ENCODE peak calls at places on chromosomes 13 and 19, in seven cellular contexts. I, V, L, Z, G, S and A are unnamed samples.

GRCh38 chr19:18646535-18647370 is 9.9 kb downstream of the KLHL26 start:
- DNase-seq in I (no peak), V (no peak), L (no peak), Z (no peak), G (no peak), S (no peak), A (no peak)

GRCh38 chr19:45640849-45641273 is 1.7 kb upstream of the EML2 start:
- DNase-seq in I (no peak), V (no peak), L (no peak), Z (peak), G (no peak), S (no peak), A (no peak)

GRCh38 chr13:63435668-63436275 is 2020.1 kb upstream of the PCDH20 start:
- DNase-seq in I (peak), V (peak), L (no peak), Z (no peak), G (peak), S (no peak), A (no peak)

GRCh38 chr13:23321534-23322241 is 111.8 kb downstream of the SACS start:
- DNase-seq in I (peak), V (peak), L (peak), Z (peak), G (peak), S (no peak), A (peak)

GRCh38 chr19:47499863-47500830 is 14.7 kb downstream of the NAPA start:
- DNase-seq in I (no peak), V (no peak), L (no peak), Z (no peak), G (no peak), S (peak), A (no peak)

GRCh38 chr13:24923305-24923640 is 159.3 kb downstream of the RNF17 start:
- DNase-seq in I (peak), V (peak), L (no peak), Z (no peak), G (peak), S (no peak), A (no peak)

GRCh38 chr13:94988654-94989053 is 276.3 kb upstream of the SOX21 start:
- DNase-seq in I (no peak), V (no peak), L (no peak), Z (no peak), G (no peak), S (no peak), A (no peak)

GRCh38 chr13:113836917-113837553 is 26.8 kb downstream of the GAS6 start:
- DNase-seq in I (peak), V (peak), L (no peak), Z (no peak), G (peak), S (no peak), A (peak)

GRCh38 chr19:36212895-36213294 is 1.6 kb downstream of the ZNF565 start:
- DNase-seq in I (no peak), V (no peak), L (no peak), Z (no peak), G (no peak), S (no peak), A (no peak)

GRCh38 chr13:51804295-51805172 is 571 bp upstream of the DHRS12 start:
- DNase-seq in I (no peak), V (no peak), L (no peak), Z (peak), G (peak), S (no peak), A (no peak)

GRCh38 chr13:78689011-78689410 is 30.1 kb upstream of the OBI1 start:
- DNase-seq in I (peak), V (no peak), L (no peak), Z (no peak), G (peak), S (no peak), A (no peak)

GRCh38 chr19:51060336-51060735 is 4.6 kb downstream of the KLK13 start:
- DNase-seq in I (no peak), V (no peak), L (no peak), Z (no peak), G (no peak), S (no peak), A (no peak)

GRCh38 chr19:52188822-52189744 is 769 bp upstream of the PPP2R1A start:
- DNase-seq in I (no peak), V (no peak), L (no peak), Z (no peak), G (no peak), S (peak), A (no peak)

GRCh38 chr13:65387743-65388347 is 1842.3 kb downstream of the PCDH9 start:
- DNase-seq in I (no peak), V (no peak), L (no peak), Z (no peak), G (no peak), S (no peak), A (no peak)

GRCh38 chr13:44972956-44973581 is 16.2 kb downstream of the NUFIP1 start:
- DNase-seq in I (peak), V (peak), L (no peak), Z (no peak), G (peak), S (no peak), A (no peak)

GRCh38 chr13:41554626-41555386 is 97.5 kb downstream of the RGCC start:
- DNase-seq in I (no peak), V (no peak), L (no peak), Z (peak), G (no peak), S (no peak), A (no peak)

GRCh38 chr19:39813264-39813998 is 20.5 kb downstream of the DYRK1B start:
- DNase-seq in I (no peak), V (no peak), L (no peak), Z (no peak), G (no peak), S (no peak), A (no peak)

GRCh38 chr13:85864963-85865530 is 65.8 kb upstream of the SLITRK6 start:
- DNase-seq in I (no peak), V (peak), L (no peak), Z (no peak), G (peak), S (no peak), A (no peak)

GRCh38 chr19:813359-814107 is 8.2 kb downstream of the PLPPR3 start:
- DNase-seq in I (no peak), V (no peak), L (no peak), Z (peak), G (no peak), S (no peak), A (no peak)

GRCh38 chr19:41187884-41188279 is 5.1 kb upstream of the CYP2S1 start:
- DNase-seq in I (no peak), V (no peak), L (no peak), Z (no peak), G (no peak), S (no peak), A (no peak)

GRCh38 chr13:113511361-113511760 is 20.9 kb upstream of the DCUN1D2 start:
- DNase-seq in I (no peak), V (no peak), L (no peak), Z (no peak), G (no peak), S (no peak), A (no peak)

GRCh38 chr13:80334582-80335260 is 6.2 kb downstream of the SPRY2 start:
- DNase-seq in I (peak), V (peak), L (no peak), Z (no peak), G (peak), S (no peak), A (no peak)

GRCh38 chr13:23504188-23504587 is 66.0 kb upstream of the TNFRSF19 start:
- DNase-seq in I (no peak), V (peak), L (no peak), Z (no peak), G (no peak), S (no peak), A (no peak)

GRCh38 chr13:35876601-35877000 is 254.6 kb downstream of the DCLK1 start:
- DNase-seq in I (no peak), V (no peak), L (no peak), Z (no peak), G (no peak), S (no peak), A (no peak)

GRCh38 chr13:37375724-37376123 is 222.8 kb downstream of the POSTN start:
- DNase-seq in I (peak), V (peak), L (no peak), Z (no peak), G (peak), S (no peak), A (no peak)

GRCh38 chr13:24066405-24067292 is 93.9 kb upstream of the SPATA13 start:
- DNase-seq in I (no peak), V (no peak), L (no peak), Z (no peak), G (no peak), S (no peak), A (no peak)

GRCh38 chr13:42696191-42696590 is 85.2 kb upstream of the FAM216B start:
- DNase-seq in I (peak), V (peak), L (no peak), Z (no peak), G (peak), S (no peak), A (no peak)

GRCh38 chr13:91355826-91356710 is 8.6 kb downstream of the MIR17HG start:
- DNase-seq in I (no peak), V (no peak), L (no peak), Z (no peak), G (no peak), S (no peak), A (no peak)
- TF ChIP-seq CTCF in I (no peak), V (no peak), L (no peak), Z (no peak), G (no peak), S (no peak), A (no peak)

DNA sequence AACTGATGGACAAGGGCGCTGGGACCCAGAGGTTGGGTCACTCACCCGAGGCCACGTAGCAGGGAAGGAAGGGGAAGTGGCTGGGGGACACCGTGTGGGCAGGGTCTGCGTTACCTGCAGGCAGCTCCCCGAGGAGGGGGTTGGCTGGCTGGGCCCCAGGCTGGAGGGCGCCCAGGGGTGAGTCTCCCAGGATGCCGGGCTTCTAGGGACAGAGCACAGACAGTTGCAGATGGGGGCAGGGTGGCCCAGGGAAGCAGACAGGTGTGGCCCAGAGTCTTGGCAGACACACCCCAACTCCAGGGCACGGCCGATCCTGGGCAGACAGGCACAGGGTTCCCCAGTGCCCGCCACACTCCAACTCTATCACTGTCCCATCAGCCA is 5.6 kb upstream of the FDX2 start:
- DNase-seq in I (no peak), V (no peak), L (no peak), Z (peak), G (no peak), S (no peak), A (no peak)
- H3K4me3 ChIP-seq in I (no peak), V (no peak), L (no peak), Z (no peak), G (no peak), S (no peak), A (no peak)

GRCh38 chr13:30796132-30796832 is 60.9 kb downstream of the ALOX5AP start:
- DNase-seq in I (peak), V (peak), L (no peak), Z (no peak), G (peak), S (no peak), A (no peak)
- TF ChIP-seq CTCF in I (no peak), V (no peak), L (no peak), Z (no peak), G (no peak), S (no peak), A (no peak)

DNA sequence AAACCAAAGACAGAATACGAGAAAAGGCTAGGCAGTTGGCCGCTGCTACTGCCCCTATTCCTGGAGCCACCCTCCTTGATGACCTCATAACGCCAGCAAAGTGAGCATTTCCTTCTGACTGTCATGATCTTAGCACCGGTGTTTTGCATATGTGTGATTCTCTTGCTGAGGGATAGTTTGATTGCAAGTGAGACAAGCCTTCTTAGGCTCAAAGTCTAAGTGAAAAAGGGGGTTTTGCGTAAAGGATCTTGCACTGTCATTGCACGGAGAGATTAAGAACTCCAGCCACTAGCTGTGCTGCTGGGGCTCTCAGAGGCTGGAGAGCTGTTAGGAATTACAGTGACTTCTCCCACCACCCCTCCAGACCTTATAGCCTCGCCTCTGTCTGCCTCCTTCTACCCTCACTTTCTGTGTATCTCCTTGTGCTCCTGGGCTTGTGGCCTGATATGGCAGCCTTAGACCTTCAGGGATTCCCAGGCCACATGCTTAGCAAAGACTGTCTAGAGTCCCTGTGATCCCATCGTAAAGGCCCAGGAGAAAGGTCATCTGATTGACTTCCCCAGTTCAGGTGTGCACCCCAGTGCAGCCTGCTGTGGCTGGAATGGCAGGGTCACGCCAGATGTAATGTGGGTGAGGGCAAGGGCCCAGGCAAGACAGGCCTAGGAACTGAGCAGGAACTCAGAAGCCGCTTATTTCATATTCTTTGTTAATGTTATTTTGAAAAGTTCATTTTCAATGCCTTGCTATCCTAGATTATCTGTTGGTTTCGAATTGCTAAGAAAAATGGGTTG is 12.6 kb downstream of the GPATCH1 start:
- DNase-seq in I (no peak), V (no peak), L (no peak), Z (no peak), G (no peak), S (no peak), A (no peak)
- H3K4me3 ChIP-seq in I (no peak), V (no peak), L (no peak), Z (no peak), G (no peak), S (no peak), A (no peak)